ENCODE peak calls at places on chromosomes 7 and 10, in seven cellular contexts. One of them, this sample, is unnamed.

GRCh38 chr7:157293413-157293788 is 43.4 kb upstream of the DNAJB6 start:
- DNase-seq in Ammon's horn: no peak
- DNase-seq in CD8-positive, alpha-beta memory T cell: no peak
- DNase-seq in NCI-H1436: no peak
- DNase-seq in WTC11: no peak
- DNase-seq in stimulated activated CD4-positive, alpha-beta T cell treated with anti-CD3 and anti-CD28 coated beads, Interleukin-12 subunit alpha, Interleukin-12 subunit beta, amount 100 ng/mL, for 48 hours: no peak
- DNase-seq in CD8-positive, alpha-beta T cell: no peak
- DNase-seq in this sample: no peak

GRCh38 chr7:107025449-107026103 is 18.9 kb upstream of the PRKAR2B start:
- DNase-seq in stimulated activated CD4-positive, alpha-beta T cell treated with anti-CD3 and anti-CD28 coated beads, Interleukin-12 subunit alpha, Interleukin-12 subunit beta, amount 100 ng/mL, for 48 hours: no peak
- DNase-seq in Ammon's horn: no peak
- DNase-seq in WTC11: no peak
- DNase-seq in CD8-positive, alpha-beta T cell: no peak
- DNase-seq in NCI-H1436: no peak
- DNase-seq in CD8-positive, alpha-beta memory T cell: no peak
- DNase-seq in this sample: no peak

GRCh38 chr10:46545861-46546590 is 10.4 kb downstream of the GPRIN2 start:
- DNase-seq in stimulated activated CD4-positive, alpha-beta T cell treated with anti-CD3 and anti-CD28 coated beads, Interleukin-12 subunit alpha, Interleukin-12 subunit beta, amount 100 ng/mL, for 48 hours: no peak
- DNase-seq in Ammon's horn: no peak
- DNase-seq in WTC11: peak; percentile 7
- DNase-seq in CD8-positive, alpha-beta memory T cell: no peak
- DNase-seq in CD8-positive, alpha-beta T cell: no peak
- DNase-seq in NCI-H1436: no peak
- DNase-seq in this sample: no peak

GRCh38 chr7:519974-520458 is 370 bp upstream of the PDGFA start:
- DNase-seq in WTC11: peak; percentile 78
- DNase-seq in NCI-H1436: peak; percentile 24
- DNase-seq in stimulated activated CD4-positive, alpha-beta T cell treated with anti-CD3 and anti-CD28 coated beads, Interleukin-12 subunit alpha, Interleukin-12 subunit beta, amount 100 ng/mL, for 48 hours: no peak
- DNase-seq in CD8-positive, alpha-beta memory T cell: no peak
- DNase-seq in CD8-positive, alpha-beta T cell: no peak
- DNase-seq in Ammon's horn: peak; percentile 63
- DNase-seq in this sample: peak; percentile 75

GRCh38 chr10:27383595-27384542 is 120.2 kb upstream of the RAB18 start:
- DNase-seq in WTC11: no peak
- DNase-seq in NCI-H1436: no peak
- DNase-seq in CD8-positive, alpha-beta memory T cell: no peak
- DNase-seq in CD8-positive, alpha-beta T cell: no peak
- DNase-seq in Ammon's horn: no peak
- DNase-seq in stimulated activated CD4-positive, alpha-beta T cell treated with anti-CD3 and anti-CD28 coated beads, Interleukin-12 subunit alpha, Interleukin-12 subunit beta, amount 100 ng/mL, for 48 hours: no peak
- DNase-seq in this sample: peak; percentile 56

GRCh38 chr10:91434041-91434440 is 23.9 kb downstream of the HECTD2 start:
- DNase-seq in WTC11: no peak
- DNase-seq in NCI-H1436: no peak
- DNase-seq in CD8-positive, alpha-beta memory T cell: no peak
- DNase-seq in stimulated activated CD4-positive, alpha-beta T cell treated with anti-CD3 and anti-CD28 coated beads, Interleukin-12 subunit alpha, Interleukin-12 subunit beta, amount 100 ng/mL, for 48 hours: no peak
- DNase-seq in CD8-positive, alpha-beta T cell: no peak
- DNase-seq in Ammon's horn: no peak
- DNase-seq in this sample: no peak

GRCh38 chr10:13719411-13719810 is 132.6 kb downstream of the PRPF18 start:
- DNase-seq in stimulated activated CD4-positive, alpha-beta T cell treated with anti-CD3 and anti-CD28 coated beads, Interleukin-12 subunit alpha, Interleukin-12 subunit beta, amount 100 ng/mL, for 48 hours: no peak
- DNase-seq in NCI-H1436: no peak
- DNase-seq in CD8-positive, alpha-beta memory T cell: no peak
- DNase-seq in Ammon's horn: no peak
- DNase-seq in WTC11: no peak
- DNase-seq in CD8-positive, alpha-beta T cell: no peak
- DNase-seq in this sample: no peak

GRCh38 chr10:62463364-62463763 is 89.2 kb downstream of the ZNF365 start:
- DNase-seq in NCI-H1436: no peak
- DNase-seq in CD8-positive, alpha-beta T cell: no peak
- DNase-seq in stimulated activated CD4-positive, alpha-beta T cell treated with anti-CD3 and anti-CD28 coated beads, Interleukin-12 subunit alpha, Interleukin-12 subunit beta, amount 100 ng/mL, for 48 hours: no peak
- DNase-seq in Ammon's horn: no peak
- DNase-seq in CD8-positive, alpha-beta memory T cell: no peak
- DNase-seq in WTC11: no peak
- DNase-seq in this sample: no peak

GRCh38 chr7:117800406-117800805 is 72.8 kb downstream of the CTTNBP2 start:
- DNase-seq in Ammon's horn: no peak
- DNase-seq in NCI-H1436: no peak
- DNase-seq in CD8-positive, alpha-beta memory T cell: no peak
- DNase-seq in WTC11: no peak
- DNase-seq in CD8-positive, alpha-beta T cell: no peak
- DNase-seq in stimulated activated CD4-positive, alpha-beta T cell treated with anti-CD3 and anti-CD28 coated beads, Interleukin-12 subunit alpha, Interleukin-12 subunit beta, amount 100 ng/mL, for 48 hours: no peak
- DNase-seq in this sample: no peak

GRCh38 chr7:137903382-137904169 is 56.8 kb upstream of the DGKI start:
- DNase-seq in CD8-positive, alpha-beta memory T cell: peak; percentile 60
- DNase-seq in NCI-H1436: peak; percentile 67
- DNase-seq in Ammon's horn: peak; percentile 89
- DNase-seq in WTC11: peak; percentile 56
- DNase-seq in stimulated activated CD4-positive, alpha-beta T cell treated with anti-CD3 and anti-CD28 coated beads, Interleukin-12 subunit alpha, Interleukin-12 subunit beta, amount 100 ng/mL, for 48 hours: peak; percentile 32
- DNase-seq in CD8-positive, alpha-beta T cell: peak; percentile 25
- DNase-seq in this sample: peak; percentile 77

GRCh38 chr7:138935438-138936079 is 45.6 kb downstream of the KIAA1549 start:
- DNase-seq in Ammon's horn: peak; percentile 46
- DNase-seq in WTC11: no peak
- DNase-seq in stimulated activated CD4-positive, alpha-beta T cell treated with anti-CD3 and anti-CD28 coated beads, Interleukin-12 subunit alpha, Interleukin-12 subunit beta, amount 100 ng/mL, for 48 hours: no peak
- DNase-seq in CD8-positive, alpha-beta memory T cell: no peak
- DNase-seq in NCI-H1436: peak; percentile 32
- DNase-seq in CD8-positive, alpha-beta T cell: no peak
- DNase-seq in this sample: peak; percentile 92

GRCh38 chr7:80496586-80496985 is 15.3 kb downstream of the GNAT3 start:
- DNase-seq in stimulated activated CD4-positive, alpha-beta T cell treated with anti-CD3 and anti-CD28 coated beads, Interleukin-12 subunit alpha, Interleukin-12 subunit beta, amount 100 ng/mL, for 48 hours: no peak
- DNase-seq in CD8-positive, alpha-beta T cell: no peak
- DNase-seq in NCI-H1436: no peak
- DNase-seq in Ammon's horn: no peak
- DNase-seq in CD8-positive, alpha-beta memory T cell: no peak
- DNase-seq in WTC11: no peak
- DNase-seq in this sample: no peak

GRCh38 chr10:131142446-131143380 is 168.8 kb downstream of the TCERG1L start:
- DNase-seq in stimulated activated CD4-positive, alpha-beta T cell treated with anti-CD3 and anti-CD28 coated beads, Interleukin-12 subunit alpha, Interleukin-12 subunit beta, amount 100 ng/mL, for 48 hours: no peak
- DNase-seq in CD8-positive, alpha-beta T cell: no peak
- DNase-seq in WTC11: no peak
- DNase-seq in Ammon's horn: no peak
- DNase-seq in NCI-H1436: peak; percentile 33
- DNase-seq in CD8-positive, alpha-beta memory T cell: no peak
- DNase-seq in this sample: no peak

GRCh38 chr10:73262105-73262730 is 9.8 kb upstream of the MRPS16 start:
- DNase-seq in Ammon's horn: no peak
- DNase-seq in CD8-positive, alpha-beta T cell: no peak
- DNase-seq in stimulated activated CD4-positive, alpha-beta T cell treated with anti-CD3 and anti-CD28 coated beads, Interleukin-12 subunit alpha, Interleukin-12 subunit beta, amount 100 ng/mL, for 48 hours: no peak
- DNase-seq in CD8-positive, alpha-beta memory T cell: no peak
- DNase-seq in WTC11: no peak
- DNase-seq in NCI-H1436: no peak
- DNase-seq in this sample: peak; percentile 87

GRCh38 chr10:24822557-24822956 is 98.9 kb upstream of the ARHGAP21 start:
- DNase-seq in WTC11: no peak
- DNase-seq in CD8-positive, alpha-beta memory T cell: no peak
- DNase-seq in CD8-positive, alpha-beta T cell: no peak
- DNase-seq in Ammon's horn: peak; percentile 32
- DNase-seq in stimulated activated CD4-positive, alpha-beta T cell treated with anti-CD3 and anti-CD28 coated beads, Interleukin-12 subunit alpha, Interleukin-12 subunit beta, amount 100 ng/mL, for 48 hours: peak; percentile 28
- DNase-seq in NCI-H1436: no peak
- DNase-seq in this sample: no peak

This sample was measured in LoVo.